ENCODE peak calls at places on chromosomes 3 and 15, in eight cellular contexts. Y is PC-9, A is ovary, X is sigmoid colon, W is left lung, O is cardiac muscle cell, Q is colonic mucosa, C is SK-N-SH. U is an unnamed sample.

GRCh38 chr3:49377483-49377882 is 19.3 kb upstream of the GPX1 start:
- DNase-seq in X (no peak), W (no peak), Q (no peak), Y (no peak), A (no peak), O (peak; percentile 55), C (no peak), U (peak; percentile 8)

GRCh38 chr3:126315916-126316514 is 41.2 kb downstream of the KLF15 start:
- DNase-seq in Q (no peak), C (no peak), W (no peak), A (no peak), O (no peak), X (no peak), Y (no peak), U (no peak)

GRCh38 chr15:101613130-101614000 is 38.8 kb downstream of the TM2D3 start:
- DNase-seq in X (peak; percentile 85), Q (peak; percentile 77), O (peak; percentile 61), W (no peak), Y (no peak), C (peak; percentile 80), A (peak; percentile 68), U (no peak)

GRCh38 chr3:23075478-23075877 is 127.6 kb upstream of the UBE2E2 start:
- DNase-seq in A (no peak), Y (no peak), Q (no peak), W (no peak), O (peak; percentile 95), X (no peak), C (no peak), U (no peak)

GRCh38 chr3:141851411-141851810 is 25.0 kb upstream of the ATP1B3 start:
- DNase-seq in W (no peak), X (no peak), Y (no peak), Q (no peak), O (no peak), A (no peak), C (no peak), U (no peak)

GRCh38 chr3:8524249-8524648 is 22.6 kb downstream of the LMCD1 start:
- DNase-seq in Y (no peak), C (no peak), O (no peak), Q (no peak), A (no peak), W (no peak), X (no peak), U (no peak)

GRCh38 chr3:106183762-106184391 is 315.1 kb upstream of the CBLB start:
- DNase-seq in W (no peak), X (no peak), Y (peak; percentile 97), Q (no peak), A (no peak), O (peak; percentile 87), C (no peak), U (no peak)

GRCh38 chr3:139377378-139377777 is 12.1 kb downstream of the COPB2 start:
- DNase-seq in A (no peak), Y (no peak), O (no peak), C (no peak), Q (no peak), X (no peak), W (no peak), U (no peak)

GRCh38 chr3:64426551-64426950 is 201.3 kb upstream of the PRICKLE2 start:
- DNase-seq in Y (no peak), C (no peak), O (no peak), W (no peak), A (no peak), Q (no peak), X (no peak), U (no peak)

GRCh38 chr3:127420355-127420655 is 132.5 kb upstream of the PRR20G start:
- DNase-seq in Y (no peak), A (no peak), W (no peak), Q (peak; percentile 7), O (no peak), X (peak; percentile 40), C (no peak), U (no peak)

GRCh38 chr3:59558906-59559720 is 509.3 kb upstream of the CFAP20DC start:
- DNase-seq in W (no peak), O (no peak), Y (no peak), C (no peak), X (no peak), Q (no peak), A (no peak), U (no peak)

GRCh38 chr3:38725726-38726410 is 76.4 kb upstream of the SCN5A start:
- DNase-seq in X (no peak), Q (no peak), O (peak; percentile 43), A (no peak), Y (no peak), C (peak; percentile 27), W (no peak), U (no peak)

GRCh38 chr15:83837946-83838571 is 184.1 kb downstream of the ADAMTSL3 start:
- DNase-seq in C (peak; percentile 55), W (peak; percentile 38), Y (no peak), O (peak; percentile 46), Q (no peak), X (no peak), A (peak; percentile 56), U (no peak)

GRCh38 chr15:74866090-74866489 is 7.1 kb downstream of the SCAMP2 start:
- DNase-seq in A (no peak), W (no peak), O (peak; percentile 42), Q (no peak), C (no peak), X (no peak), Y (peak; percentile 71), U (no peak)

GRCh38 chr3:140432176-140432753 is 245.6 kb upstream of the TRIM42 start:
- DNase-seq in X (no peak), O (no peak), C (peak; percentile 22), Q (no peak), Y (no peak), A (peak; percentile 33), W (no peak), U (no peak)

GRCh38 chr3:104868291-104868690 is 498.4 kb upstream of the ALCAM start:
- DNase-seq in A (no peak), Y (no peak), C (no peak), W (no peak), Q (no peak), O (no peak), X (no peak), U (no peak)

GRCh38 chr15:76366714-76367113 is 30.1 kb downstream of the ISL2 start:
- DNase-seq in C (no peak), X (no peak), A (no peak), Q (peak; percentile 87), O (no peak), W (no peak), Y (no peak), U (no peak)

GRCh38 chr3:193711523-193711963 is 118.5 kb downstream of the OPA1 start:
- DNase-seq in O (no peak), A (no peak), C (no peak), W (no peak), Y (no peak), X (no peak), Q (no peak), U (no peak)
- H3K4me3 ChIP-seq in O (no peak overlapping the region), A (no peak overlapping the region), C (no peak overlapping the region), W (no peak overlapping the region), Y (no peak overlapping the region), X (no peak overlapping the region), Q (no peak overlapping the region), U (no peak overlapping the region)

GRCh38 chr15:51936119-51936478 is 35.5 kb downstream of the LEO1 start:
- DNase-seq in W (no peak), C (no peak), A (no peak), Q (no peak), X (no peak), Y (no peak), O (no peak), U (no peak)

GRCh38 chr15:51935466-51936118 is 36.0 kb downstream of the LEO1 start:
- DNase-seq in W (no peak), X (no peak), O (no peak), Y (no peak), C (no peak), A (no peak), Q (no peak), U (no peak)

GRCh38 chr15:51939216-51939615 is 32.4 kb downstream of the LEO1 start:
- DNase-seq in A (no peak), C (no peak), W (no peak), X (no peak), Y (no peak), Q (no peak), O (no peak), U (no peak)

DNA sequence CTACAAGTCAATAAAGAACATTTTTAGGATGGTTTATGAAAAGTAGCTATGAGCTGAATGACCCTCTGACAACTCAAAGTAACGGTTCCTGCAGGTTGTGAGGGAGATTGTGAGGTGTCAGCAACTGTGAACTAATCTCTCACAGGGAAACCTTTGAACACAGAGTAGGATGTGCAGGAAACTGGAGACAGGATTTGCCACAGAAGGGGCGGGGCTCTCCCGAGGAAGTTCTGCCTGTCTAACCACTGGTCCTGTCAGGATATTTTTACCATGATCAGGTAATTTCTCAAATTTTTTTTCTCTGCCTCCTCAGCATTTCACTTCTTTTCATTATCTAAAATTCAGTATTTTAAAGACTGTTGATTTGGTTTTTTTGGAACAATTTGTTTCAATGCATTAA is 33.3 kb downstream of the LEO1 start:
- DNase-seq in Y (no peak), A (no peak), W (no peak), X (no peak), O (no peak), Q (no peak), C (no peak), U (no peak)
- H3K4me3 ChIP-seq in Y (no peak overlapping the region), A (no peak overlapping the region), W (no peak overlapping the region), X (no peak overlapping the region), O (no peak overlapping the region), Q (no peak overlapping the region), C (no peak overlapping the region), U (no peak overlapping the region)

GRCh38 chr3:152380048-152380447 is 111.3 kb downstream of the MBNL1 start:
- DNase-seq in O (peak; percentile 24), Y (no peak), W (no peak), Q (no peak), A (no peak), C (no peak), X (no peak), U (no peak)
- H3K4me3 ChIP-seq in O (no peak overlapping the region), Y (no peak overlapping the region), W (no peak overlapping the region), Q (no peak overlapping the region), A (no peak overlapping the region), C (no peak overlapping the region), X (no peak overlapping the region), U (no peak overlapping the region)

GRCh38 chr3:189677667-189678066 is 46.5 kb downstream of the TP63 start:
- DNase-seq in C (no peak), A (no peak), Q (no peak), O (no peak), W (no peak), Y (no peak), X (no peak), U (no peak)

GRCh38 chr3:189673535-189673934 is 42.3 kb downstream of the TP63 start:
- DNase-seq in Y (no peak), X (no peak), C (no peak), W (no peak), Q (no peak), O (no peak), A (no peak), U (no peak)

DNA sequence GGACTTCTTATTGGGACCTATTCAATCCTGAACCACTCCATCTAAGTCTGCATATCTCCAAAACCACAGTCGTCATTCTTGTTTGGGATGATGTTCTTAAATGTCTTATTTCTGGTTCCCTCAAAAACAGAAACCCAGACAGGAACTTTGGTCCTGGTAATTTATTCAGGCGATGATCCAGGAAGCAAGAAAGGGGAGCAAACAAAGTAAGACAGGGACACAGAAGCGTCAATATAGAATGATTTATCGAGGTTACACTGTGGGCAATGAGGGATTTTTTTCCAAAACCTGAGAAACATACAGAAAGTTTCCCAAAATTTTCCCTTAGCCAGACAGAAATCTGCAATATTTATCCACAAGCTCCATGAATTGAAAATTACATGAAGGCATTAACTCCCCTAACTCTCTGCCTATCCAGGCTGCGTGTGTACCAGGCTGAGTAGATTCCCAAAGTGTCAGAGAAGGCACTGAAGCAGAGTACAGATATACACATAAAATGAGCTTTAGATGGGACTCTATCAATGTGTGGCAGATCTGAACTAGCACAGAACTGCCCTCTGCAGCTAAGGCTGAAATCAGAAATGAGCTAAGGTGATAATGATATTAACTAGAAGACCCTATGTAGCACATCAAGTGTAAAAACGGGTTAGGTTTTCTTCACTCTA is 43.2 kb downstream of the TP63 start:
- DNase-seq in A (no peak), W (no peak), X (no peak), Q (no peak), O (no peak), Y (no peak), C (no peak), U (no peak)
- H3K4me3 ChIP-seq in A (no peak overlapping the region), W (no peak overlapping the region), X (no peak overlapping the region), Q (no peak overlapping the region), O (no peak overlapping the region), Y (no peak overlapping the region), C (no peak overlapping the region), U (no peak overlapping the region)